ENCODE peak calls at places on chromosome 2, in five cellular contexts. R is central memory CD4-positive, alpha-beta T cell; C is stimulated activated CD4-positive, alpha-beta T cell treated with anti-CD3 and anti-CD28 coated beads, Interleukin-2, amount 100 ng/mL, for 24 hours; V is effector memory CD4-positive, alpha-beta T cell; J is activated CD4-positive, alpha-beta T cell treated with anti-CD3 and anti-CD28 coated beads, Interleukin-2, amount 50 U/mL, for 24 hours. P is an unnamed sample.

GRCh38 chr2:2787301-2787907 is 456.3 kb upstream of the MYT1L start:
- DNase-seq in V (no peak), R (no peak), J (no peak), C (no peak), P (peak)

GRCh38 chr2:220079595-220079994 is 452.2 kb downstream of the SLC4A3 start:
- DNase-seq in J (no peak), V (no peak), R (no peak), C (no peak), P (no peak)

GRCh38 chr2:173076557-173077345 is 1.1 kb downstream of the MAP3K20 start:
- DNase-seq in R (peak), J (no peak), C (peak), V (no peak), P (peak)

GRCh38 chr2:163551974-163552373 is 183.8 kb downstream of the FIGN start:
- DNase-seq in V (no peak), R (no peak), J (no peak), C (no peak), P (no peak)

GRCh38 chr2:9844581-9844980 is 1.3 kb downstream of the TAF1B start:
- DNase-seq in V (no peak), C (no peak), R (no peak), J (no peak), P (no peak)

GRCh38 chr2:240893363-240893828 is 2.6 kb downstream of the MAB21L4 start:
- DNase-seq in C (peak), R (no peak), J (peak), V (no peak), P (no peak)

GRCh38 chr2:216426166-216426777 is 14.0 kb downstream of the SMARCAL1 start:
- DNase-seq in J (no peak), C (no peak), V (no peak), R (no peak), P (no peak)

GRCh38 chr2:232988444-232988843 is 24.6 kb downstream of the NGEF start:
- DNase-seq in R (no peak), C (no peak), J (no peak), V (no peak), P (no peak)

GRCh38 chr2:71581015-71581414 is 127.7 kb downstream of the DYSF start:
- DNase-seq in V (no peak), C (no peak), J (no peak), R (no peak), P (no peak)

P was measured in NCI-H146.